ENCODE peak calls at places on chromosomes 11 and 22, in eight cellular contexts. One of them, this sample, is unnamed.

GRCh38 chr11:91871048-91871447 is 353.6 kb upstream of the FAT3 start:
- DNase-seq in H9: no peak
- DNase-seq in PC-3: no peak
- DNase-seq in hepatocyte: no peak
- DNase-seq in neural progenitor cell: no peak
- DNase-seq in fibroblast of lung: no peak
- DNase-seq in HCT116: no peak
- DNase-seq in GM23338: no peak
- DNase-seq in this sample: no peak

GRCh38 chr11:2933376-2934056 is 4.3 kb upstream of the PHLDA2 start:
- DNase-seq in neural progenitor cell: no peak
- DNase-seq in hepatocyte: no peak
- DNase-seq in GM23338: peak
- DNase-seq in PC-3: peak
- DNase-seq in HCT116: peak
- DNase-seq in H9: peak
- DNase-seq in fibroblast of lung: peak
- DNase-seq in this sample: peak

GRCh38 chr22:46067159-46068111 is 82.9 kb upstream of the PPARA start:
- DNase-seq in GM23338: no peak
- DNase-seq in neural progenitor cell: no peak
- DNase-seq in H9: no peak
- DNase-seq in PC-3: peak
- DNase-seq in HCT116: no peak
- DNase-seq in fibroblast of lung: peak
- DNase-seq in hepatocyte: no peak
- DNase-seq in this sample: peak

GRCh38 chr11:87097582-87097981 is 59.8 kb downstream of the TMEM135 start:
- DNase-seq in HCT116: peak
- DNase-seq in H9: peak
- DNase-seq in PC-3: peak
- DNase-seq in fibroblast of lung: peak
- DNase-seq in neural progenitor cell: peak
- DNase-seq in hepatocyte: peak
- DNase-seq in GM23338: peak
- DNase-seq in this sample: peak

GRCh38 chr11:45097721-45098493 is 48.5 kb upstream of the PRDM11 start:
- DNase-seq in PC-3: peak
- DNase-seq in H9: peak
- DNase-seq in GM23338: peak
- DNase-seq in HCT116: no peak
- DNase-seq in hepatocyte: peak
- DNase-seq in neural progenitor cell: peak
- DNase-seq in fibroblast of lung: peak
- DNase-seq in this sample: peak

GRCh38 chr22:26968873-26969272 is 311.5 kb downstream of the MIAT start:
- DNase-seq in hepatocyte: no peak
- DNase-seq in fibroblast of lung: peak
- DNase-seq in neural progenitor cell: no peak
- DNase-seq in H9: no peak
- DNase-seq in PC-3: peak
- DNase-seq in GM23338: no peak
- DNase-seq in HCT116: no peak
- DNase-seq in this sample: peak

GRCh38 chr11:130653838-130654601 is 205.6 kb downstream of the ADAMTS15 start:
- DNase-seq in fibroblast of lung: peak
- DNase-seq in H9: no peak
- DNase-seq in hepatocyte: no peak
- DNase-seq in HCT116: no peak
- DNase-seq in GM23338: peak
- DNase-seq in PC-3: peak
- DNase-seq in neural progenitor cell: no peak
- DNase-seq in this sample: no peak

GRCh38 chr11:43905788-43906187 is 25.2 kb downstream of the ALKBH3 start:
- DNase-seq in H9: no peak
- DNase-seq in neural progenitor cell: no peak
- DNase-seq in hepatocyte: no peak
- DNase-seq in GM23338: no peak
- DNase-seq in PC-3: no peak
- DNase-seq in fibroblast of lung: peak
- DNase-seq in HCT116: no peak
- DNase-seq in this sample: no peak

GRCh38 chr11:33767624-33768023 is 6.7 kb downstream of the FBXO3 start:
- DNase-seq in fibroblast of lung: no peak
- DNase-seq in PC-3: no peak
- DNase-seq in hepatocyte: no peak
- DNase-seq in H9: no peak
- DNase-seq in GM23338: no peak
- DNase-seq in HCT116: no peak
- DNase-seq in neural progenitor cell: no peak
- DNase-seq in this sample: no peak

GRCh38 chr11:12235549-12235944 is 125.2 kb downstream of the MICAL2 start:
- DNase-seq in hepatocyte: peak
- DNase-seq in PC-3: no peak
- DNase-seq in HCT116: no peak
- DNase-seq in neural progenitor cell: no peak
- DNase-seq in GM23338: no peak
- DNase-seq in fibroblast of lung: no peak
- DNase-seq in H9: no peak
- DNase-seq in this sample: no peak

GRCh38 chr11:102760355-102761035 is 19.9 kb downstream of the MMP10 start:
- DNase-seq in neural progenitor cell: no peak
- DNase-seq in fibroblast of lung: peak
- DNase-seq in PC-3: peak
- DNase-seq in hepatocyte: peak
- DNase-seq in HCT116: peak
- DNase-seq in H9: no peak
- DNase-seq in GM23338: no peak
- DNase-seq in this sample: peak

GRCh38 chr11:131491503-131491902 is 121.1 kb downstream of the NTM start:
- DNase-seq in PC-3: no peak
- DNase-seq in neural progenitor cell: no peak
- DNase-seq in H9: no peak
- DNase-seq in hepatocyte: peak
- DNase-seq in fibroblast of lung: peak
- DNase-seq in GM23338: no peak
- DNase-seq in HCT116: no peak
- DNase-seq in this sample: peak

GRCh38 chr11:28963189-28963588 is 855.0 kb downstream of the METTL15 start:
- DNase-seq in neural progenitor cell: no peak
- DNase-seq in PC-3: peak
- DNase-seq in fibroblast of lung: peak
- DNase-seq in GM23338: no peak
- DNase-seq in hepatocyte: no peak
- DNase-seq in HCT116: no peak
- DNase-seq in H9: no peak
- DNase-seq in this sample: peak

GRCh38 chr11:86577663-86578636 is 94.5 kb downstream of the ME3 start:
- DNase-seq in PC-3: peak
- DNase-seq in HCT116: peak
- DNase-seq in fibroblast of lung: peak
- DNase-seq in hepatocyte: peak
- DNase-seq in neural progenitor cell: no peak
- DNase-seq in H9: no peak
- DNase-seq in GM23338: no peak
- DNase-seq in this sample: peak

GRCh38 chr22:17366830-17367229 is 2.4 kb upstream of the CECR2 start:
- DNase-seq in fibroblast of lung: no peak
- DNase-seq in GM23338: peak
- DNase-seq in HCT116: peak
- DNase-seq in hepatocyte: peak
- DNase-seq in H9: peak
- DNase-seq in neural progenitor cell: peak
- DNase-seq in PC-3: no peak
- DNase-seq in this sample: no peak

GRCh38 chr11:90849278-90849677 is 626.4 kb upstream of the CHORDC1 start:
- DNase-seq in GM23338: no peak
- DNase-seq in H9: no peak
- DNase-seq in PC-3: peak
- DNase-seq in fibroblast of lung: no peak
- DNase-seq in hepatocyte: no peak
- DNase-seq in HCT116: no peak
- DNase-seq in neural progenitor cell: no peak
- DNase-seq in this sample: no peak

GRCh38 chr22:39244073-39244495 is 698 bp downstream of the PDGFB start:
- DNase-seq in hepatocyte: no peak
- DNase-seq in H9: no peak
- DNase-seq in GM23338: no peak
- DNase-seq in HCT116: no peak
- DNase-seq in neural progenitor cell: peak
- DNase-seq in fibroblast of lung: no peak
- DNase-seq in PC-3: no peak
- DNase-seq in this sample: peak

GRCh38 chr11:126366064-126366822 is 10.8 kb downstream of the ST3GAL4 start:
- DNase-seq in hepatocyte: no peak
- DNase-seq in neural progenitor cell: no peak
- DNase-seq in GM23338: peak
- DNase-seq in fibroblast of lung: no peak
- DNase-seq in PC-3: no peak
- DNase-seq in H9: no peak
- DNase-seq in HCT116: no peak
- DNase-seq in this sample: no peak

GRCh38 chr11:11579012-11579755 is 42.6 kb downstream of the GALNT18 start:
- DNase-seq in neural progenitor cell: no peak
- DNase-seq in PC-3: no peak
- DNase-seq in HCT116: no peak
- DNase-seq in fibroblast of lung: no peak
- DNase-seq in hepatocyte: no peak
- DNase-seq in H9: peak
- DNase-seq in GM23338: no peak
- DNase-seq in this sample: no peak

GRCh38 chr11:106482920-106483761 is 405.7 kb downstream of the AASDHPPT start:
- DNase-seq in H9: no peak
- DNase-seq in neural progenitor cell: peak
- DNase-seq in fibroblast of lung: peak
- DNase-seq in HCT116: no peak
- DNase-seq in hepatocyte: peak
- DNase-seq in PC-3: peak
- DNase-seq in GM23338: no peak
- DNase-seq in this sample: peak

DNA sequence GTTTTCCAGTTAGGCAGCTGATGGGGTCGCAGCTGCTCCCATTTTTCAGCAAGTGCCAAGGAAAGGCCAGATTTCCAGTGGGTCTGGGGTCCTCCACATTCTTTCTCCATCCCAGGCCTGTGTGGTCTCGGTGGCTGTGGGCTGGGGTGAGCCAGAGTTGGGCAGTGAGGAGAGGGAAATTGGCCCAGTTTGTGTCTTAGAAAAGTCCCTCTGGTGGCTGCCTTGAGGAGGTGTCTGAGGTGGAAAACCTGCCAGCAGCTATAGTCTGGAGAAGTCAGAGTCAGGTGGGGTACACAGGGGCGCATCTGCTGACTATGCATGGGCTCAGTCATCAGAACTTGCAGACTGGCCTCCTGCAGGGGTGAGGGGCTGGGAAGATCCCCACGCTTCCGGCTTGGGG is 30.5 kb downstream of the MRGPRD start:
- DNase-seq in GM23338: peak
- DNase-seq in PC-3: peak
- DNase-seq in H9: peak
- DNase-seq in neural progenitor cell: peak
- DNase-seq in fibroblast of lung: no peak
- DNase-seq in HCT116: peak
- DNase-seq in hepatocyte: no peak
- DNase-seq in this sample: no peak
- TF ChIP-seq CTCF in GM23338: peak
- TF ChIP-seq CTCF in PC-3: peak
- TF ChIP-seq CTCF in H9: peak
- TF ChIP-seq CTCF in neural progenitor cell: peak
- TF ChIP-seq CTCF in fibroblast of lung: peak
- TF ChIP-seq CTCF in HCT116: peak
- TF ChIP-seq CTCF in hepatocyte: peak
- TF ChIP-seq CTCF in this sample: peak

DNA sequence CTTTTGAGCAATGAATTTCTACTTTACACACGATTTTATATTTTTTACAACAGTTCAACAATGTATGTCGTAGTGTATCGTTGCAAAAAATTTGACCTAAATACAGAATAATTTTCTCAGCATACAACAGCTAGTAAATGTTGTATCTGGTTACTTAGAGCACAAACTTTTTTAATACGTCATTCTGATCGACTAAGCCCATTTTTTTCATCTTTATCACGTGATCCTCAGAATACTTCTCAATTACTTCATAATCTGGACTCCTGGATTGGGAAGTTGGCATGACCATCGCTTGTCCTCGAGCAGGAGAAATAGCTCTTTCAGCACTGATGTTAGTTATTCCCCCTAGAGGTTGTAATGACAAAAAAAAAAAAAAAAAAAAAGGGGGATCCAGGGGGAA is 16.6 kb downstream of the OR51L1 start:
- DNase-seq in fibroblast of lung: no peak
- DNase-seq in neural progenitor cell: no peak
- DNase-seq in GM23338: no peak
- DNase-seq in HCT116: no peak
- DNase-seq in H9: no peak
- DNase-seq in hepatocyte: no peak
- DNase-seq in PC-3: no peak
- DNase-seq in this sample: no peak
- H2AFZ ChIP-seq in fibroblast of lung: no peak
- H2AFZ ChIP-seq in neural progenitor cell: no peak
- H2AFZ ChIP-seq in GM23338: no peak
- H2AFZ ChIP-seq in HCT116: no peak
- H2AFZ ChIP-seq in H9: no peak
- H2AFZ ChIP-seq in hepatocyte: no peak
- H2AFZ ChIP-seq in PC-3: no peak
- H2AFZ ChIP-seq in this sample: no peak

DNA sequence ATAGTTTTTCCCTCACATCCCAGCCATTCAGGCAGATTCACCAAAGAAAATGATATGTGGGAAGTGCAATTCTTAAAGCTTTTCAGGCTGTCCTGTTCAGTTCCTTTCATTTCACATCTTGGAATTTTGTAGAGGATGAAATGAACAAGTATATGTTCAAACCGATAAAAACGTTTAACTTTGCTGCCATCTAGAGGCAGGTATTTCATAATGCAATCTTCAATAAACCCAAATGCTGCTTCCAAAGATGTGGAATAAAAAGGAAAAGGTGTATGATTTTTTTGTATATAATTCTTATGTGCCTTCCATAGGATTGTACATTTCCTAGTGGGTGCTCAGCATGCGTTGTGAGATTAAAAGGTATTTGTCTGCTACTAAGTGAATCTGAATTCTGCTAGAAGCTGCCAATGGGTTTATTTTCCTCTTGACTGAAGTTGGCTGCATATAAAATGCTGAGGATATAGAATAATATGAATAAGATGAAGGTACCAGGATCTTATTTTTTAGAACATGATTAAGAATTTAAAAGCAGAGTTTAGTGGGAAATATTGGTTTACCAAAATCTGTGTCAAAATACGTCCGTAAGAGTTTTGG is 199.3 kb downstream of the PGR start:
- DNase-seq in GM23338: peak
- DNase-seq in neural progenitor cell: peak
- DNase-seq in hepatocyte: peak
- DNase-seq in fibroblast of lung: peak
- DNase-seq in H9: no peak
- DNase-seq in PC-3: peak
- DNase-seq in HCT116: peak
- DNase-seq in this sample: peak
- TF ChIP-seq CTCF in GM23338: peak
- TF ChIP-seq CTCF in neural progenitor cell: peak
- TF ChIP-seq CTCF in hepatocyte: peak
- TF ChIP-seq CTCF in fibroblast of lung: peak
- TF ChIP-seq CTCF in H9: peak
- TF ChIP-seq CTCF in PC-3: peak
- TF ChIP-seq CTCF in HCT116: peak
- TF ChIP-seq CTCF in this sample: peak

GRCh38 chr11:124762077-124762623 is at the start of gene ESAM:
- DNase-seq in HCT116: no peak
- DNase-seq in GM23338: peak
- DNase-seq in hepatocyte: peak
- DNase-seq in fibroblast of lung: no peak
- DNase-seq in neural progenitor cell: peak
- DNase-seq in PC-3: peak
- DNase-seq in H9: peak
- DNase-seq in this sample: no peak
- H2AFZ ChIP-seq in HCT116: peak
- H2AFZ ChIP-seq in GM23338: no peak
- H2AFZ ChIP-seq in hepatocyte: peak
- H2AFZ ChIP-seq in fibroblast of lung: no peak
- H2AFZ ChIP-seq in neural progenitor cell: no peak
- H2AFZ ChIP-seq in PC-3: peak
- H2AFZ ChIP-seq in H9: no peak
- H2AFZ ChIP-seq in this sample: peak